ENCODE peak calls at places on chromosomes 13 and 19, in seven cellular contexts. R, U, S, Z, M, P and V are unnamed samples.

GRCh38 chr13:41127746-41128145 is 4.9 kb downstream of the KBTBD6 start:
- DNase-seq in R (no peak), U (no peak), S (no peak), Z (no peak), M (no peak), P (no peak), V (no peak)

GRCh38 chr19:46537136-46538097 is 41.8 kb upstream of the PNMA8B start:
- DNase-seq in R (peak), U (peak), S (no peak), Z (peak), M (no peak), P (peak), V (no peak)

GRCh38 chr13:21825801-21826200 is 154.9 kb downstream of the FGF9 start:
- DNase-seq in R (no peak), U (no peak), S (no peak), Z (no peak), M (no peak), P (no peak), V (no peak)

GRCh38 chr13:36163303-36163702 is 32.1 kb upstream of the DCLK1 start:
- DNase-seq in R (peak), U (no peak), S (no peak), Z (no peak), M (no peak), P (no peak), V (no peak)

GRCh38 chr19:49400034-49400433 is 12.0 kb downstream of the KASH5 start:
- DNase-seq in R (no peak), U (no peak), S (no peak), Z (no peak), M (no peak), P (no peak), V (no peak)

GRCh38 chr19:3479177-3479818 is 1.0 kb downstream of the SMIM24 start:
- DNase-seq in R (no peak), U (peak), S (no peak), Z (no peak), M (no peak), P (peak), V (peak)

GRCh38 chr13:108006619-108007018 is 208.7 kb downstream of the LIG4 start:
- DNase-seq in R (no peak), U (no peak), S (no peak), Z (no peak), M (no peak), P (no peak), V (no peak)

GRCh38 chr13:112869202-112870061 is 99.6 kb upstream of the MCF2L start:
- DNase-seq in R (no peak), U (no peak), S (peak), Z (peak), M (no peak), P (no peak), V (no peak)

GRCh38 chr13:110525328-110526319 is 35.9 kb downstream of the RAB20 start:
- DNase-seq in R (no peak), U (peak), S (peak), Z (peak), M (no peak), P (no peak), V (no peak)

GRCh38 chr19:19749332-19750130 is 16.6 kb upstream of the ZNF14 start:
- DNase-seq in R (no peak), U (no peak), S (no peak), Z (no peak), M (no peak), P (peak), V (no peak)

GRCh38 chr19:5293607-5294089 is 47.0 kb downstream of the PTPRS start:
- DNase-seq in R (peak), U (no peak), S (no peak), Z (peak), M (no peak), P (peak), V (peak)

GRCh38 chr19:17049711-17050280 is 23.2 kb upstream of the CPAMD8 start:
- DNase-seq in R (no peak), U (peak), S (no peak), Z (no peak), M (no peak), P (no peak), V (no peak)

GRCh38 chr13:98482476-98483444 is 94.1 kb downstream of the STK24 start:
- DNase-seq in R (peak), U (peak), S (peak), Z (peak), M (no peak), P (peak), V (peak)

GRCh38 chr13:33711441-33711840 is 106.5 kb upstream of the RFC3 start:
- DNase-seq in R (no peak), U (no peak), S (no peak), Z (no peak), M (no peak), P (no peak), V (no peak)

GRCh38 chr19:42316223-42317211 is 3.4 kb downstream of the TMEM145 start:
- DNase-seq in R (no peak), U (peak), S (no peak), Z (no peak), M (no peak), P (no peak), V (no peak)

GRCh38 chr13:44734204-44734707 is 158.1 kb upstream of the TSC22D1 start:
- DNase-seq in R (no peak), U (no peak), S (no peak), Z (no peak), M (no peak), P (peak), V (no peak)

GRCh38 chr13:83613524-83613923 is 268.8 kb downstream of the SLITRK1 start:
- DNase-seq in R (no peak), U (no peak), S (no peak), Z (no peak), M (no peak), P (no peak), V (no peak)

GRCh38 chr13:109786457-109787134 is at the start of gene IRS2:
- DNase-seq in R (peak), U (peak), S (peak), Z (peak), M (peak), P (peak), V (peak)

GRCh38 chr13:67934615-67935330 is 704.6 kb upstream of the PCDH9 start:
- DNase-seq in R (no peak), U (no peak), S (no peak), Z (no peak), M (no peak), P (no peak), V (no peak)

GRCh38 chr19:18440421-18440877 is 2.5 kb upstream of the ISYNA1 start:
- DNase-seq in R (no peak), U (no peak), S (peak), Z (no peak), M (no peak), P (no peak), V (no peak)

GRCh38 chr13:23776698-23777570 is 112.3 kb downstream of the MIPEP start:
- DNase-seq in R (no peak), U (no peak), S (no peak), Z (no peak), M (no peak), P (no peak), V (no peak)

GRCh38 chr13:36124236-36124822 is 6.9 kb downstream of the DCLK1 start:
- DNase-seq in R (peak), U (no peak), S (peak), Z (no peak), M (no peak), P (no peak), V (no peak)

GRCh38 chr13:37700887-37701286 is 102.3 kb upstream of the POSTN start:
- DNase-seq in R (peak), U (no peak), S (no peak), Z (no peak), M (no peak), P (no peak), V (no peak)

GRCh38 chr19:4067396-4068057 is 828 bp upstream of the ZBTB7A start:
- DNase-seq in R (no peak), U (no peak), S (peak), Z (no peak), M (no peak), P (no peak), V (no peak)

GRCh38 chr13:85509512-85509911 is 289.7 kb downstream of the SLITRK6 start:
- DNase-seq in R (no peak), U (no peak), S (no peak), Z (no peak), M (no peak), P (no peak), V (no peak)

GRCh38 chr19:23917856-23918255 is 3.2 kb downstream of the ZNF726 start:
- DNase-seq in R (no peak), U (no peak), S (no peak), Z (no peak), M (no peak), P (no peak), V (no peak)

GRCh38 chr19:12952488-12953455 is 4.3 kb downstream of the GADD45GIP1 start:
- DNase-seq in R (no peak), U (no peak), S (no peak), Z (no peak), M (no peak), P (no peak), V (no peak)

GRCh38 chr19:56071151-56071550 is 49.9 kb downstream of the ZNF787 start:
- DNase-seq in R (no peak), U (no peak), S (no peak), Z (no peak), M (no peak), P (no peak), V (no peak)
- TF ChIP-seq EP300 in R (no peak), U (no peak), S (no peak), Z (no peak), M (no peak), P (no peak), V (no peak)

GRCh38 chr19:1089891-1090290 is 5.3 kb downstream of the POLR2E start:
- DNase-seq in R (no peak), U (no peak), S (no peak), Z (no peak), M (no peak), P (no peak), V (no peak)

GRCh38 chr19:1093330-1093729 is 1.8 kb downstream of the POLR2E start:
- DNase-seq in R (no peak), U (no peak), S (no peak), Z (no peak), M (no peak), P (no peak), V (no peak)

GRCh38 chr19:1093811-1094553 is 1.2 kb downstream of the POLR2E start:
- DNase-seq in R (no peak), U (no peak), S (no peak), Z (no peak), M (no peak), P (no peak), V (no peak)

GRCh38 chr19:1090731-1091543 is 4.2 kb downstream of the POLR2E start:
- DNase-seq in R (no peak), U (no peak), S (no peak), Z (no peak), M (no peak), P (no peak), V (no peak)

GRCh38 chr19:1091544-1092175 is 3.5 kb downstream of the POLR2E start:
- DNase-seq in R (no peak), U (no peak), S (no peak), Z (no peak), M (no peak), P (no peak), V (no peak)
- TF ChIP-seq POLR2A in R (no peak), U (no peak), S (no peak), Z (no peak), M (no peak), P (no peak), V (no peak)

GRCh38 chr13:60268203-60268555 is 104.5 kb upstream of the DIAPH3 start:
- DNase-seq in R (no peak), U (no peak), S (no peak), Z (no peak), M (no peak), P (no peak), V (no peak)

GRCh38 chr13:60265566-60265965 is 101.8 kb upstream of the DIAPH3 start:
- DNase-seq in R (no peak), U (no peak), S (no peak), Z (no peak), M (no peak), P (no peak), V (no peak)

GRCh38 chr13:60261432-60262351 is 98.0 kb upstream of the DIAPH3 start:
- DNase-seq in R (no peak), U (no peak), S (no peak), Z (no peak), M (peak), P (no peak), V (no peak)

GRCh38 chr13:60267498-60268202 is 103.9 kb upstream of the DIAPH3 start:
- DNase-seq in R (no peak), U (peak), S (no peak), Z (no peak), M (no peak), P (no peak), V (no peak)
- TF ChIP-seq CTCF in R (no peak), U (no peak), S (no peak), Z (no peak), M (no peak), P (no peak), V (no peak)

GRCh38 chr19:8240274-8241229 is 31.4 kb downstream of the CERS4 start:
- DNase-seq in R (peak), U (peak), S (peak), Z (peak), M (peak), P (peak), V (peak)
- TF ChIP-seq EP300 in R (no peak), U (no peak), S (no peak), Z (no peak), M (no peak), P (no peak), V (no peak)

GRCh38 chr19:32976223-32976805 is 4.3 kb downstream of the FAAP24 start:
- DNase-seq in R (peak), U (peak), S (peak), Z (peak), M (peak), P (peak), V (no peak)

GRCh38 chr19:32966750-32967149 is 5.0 kb downstream of the CEP89 start:
- DNase-seq in R (no peak), U (no peak), S (no peak), Z (no peak), M (no peak), P (no peak), V (no peak)

GRCh38 chr19:32971012-32971595 is 654 bp downstream of the CEP89 start:
- DNase-seq in R (no peak), U (no peak), S (no peak), Z (peak), M (no peak), P (no peak), V (no peak)

GRCh38 chr19:32969549-32969948 is 2.2 kb downstream of the CEP89 start:
- DNase-seq in R (no peak), U (no peak), S (no peak), Z (peak), M (no peak), P (no peak), V (no peak)

GRCh38 chr19:32971715-32972540 is at the start of the genes CEP89 and FAAP24:
- DNase-seq in R (peak), U (peak), S (peak), Z (peak), M (peak), P (peak), V (peak)
- TF ChIP-seq POLR2A in R (no peak), U (peak), S (no peak), Z (no peak), M (peak), P (no peak), V (no peak)

DNA sequence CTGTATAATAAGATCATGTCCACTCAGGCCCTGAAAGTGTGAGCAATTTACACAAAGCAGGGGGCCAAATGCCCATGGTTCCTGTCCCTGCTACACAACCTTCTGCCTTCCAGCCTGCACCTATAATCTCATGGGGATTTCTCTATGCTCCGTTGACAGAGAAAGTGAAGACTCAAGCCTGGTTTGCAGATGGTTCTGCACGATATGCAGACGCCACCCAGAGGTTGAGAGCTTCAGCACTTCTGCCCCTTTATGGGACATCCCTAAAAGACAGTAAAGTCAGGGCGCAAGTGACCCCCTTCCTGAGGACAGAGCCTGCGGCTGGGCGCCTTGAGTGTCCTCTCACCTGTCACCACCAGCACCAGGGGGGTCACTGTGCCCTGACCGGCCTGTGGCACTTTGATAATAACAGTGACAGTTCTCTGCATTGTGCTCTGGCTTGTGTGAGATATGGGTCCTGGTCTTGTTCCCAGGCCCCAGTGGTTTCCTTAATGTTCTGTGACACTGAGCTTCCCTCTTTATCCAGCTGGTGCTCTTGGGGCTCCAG is 15.1 kb downstream of the LILRA5 start:
- DNase-seq in R (no peak), U (no peak), S (no peak), Z (peak), M (no peak), P (no peak), V (peak)
- TF ChIP-seq CTCF in R (no peak), U (no peak), S (no peak), Z (no peak), M (peak), P (no peak), V (no peak)